ENCODE peak calls at places on chromosome X, in seven cellular contexts. One of them, this sample, is unnamed.

GRCh38 chrX:81866873-81867272 is 665.0 kb downstream of the SH3BGRL start:
- DNase-seq in endothelial cell: no peak
- DNase-seq in fibroblast of lung: no peak
- DNase-seq in nephron progenitor cell: no peak
- DNase-seq in heart left ventricle: no peak
- DNase-seq in AG04450: no peak
- DNase-seq in K562: no peak
- DNase-seq in this sample: no peak

GRCh38 chrX:53435997-53436396 is 1.8 kb upstream of the HSD17B10 start:
- DNase-seq in endothelial cell: peak; percentile 51
- DNase-seq in fibroblast of lung: peak; percentile 64
- DNase-seq in nephron progenitor cell: peak; percentile 61
- DNase-seq in heart left ventricle: peak; percentile 31
- DNase-seq in AG04450: no peak
- DNase-seq in K562: peak; percentile 73
- DNase-seq in this sample: peak; percentile 70

GRCh38 chrX:54641530-54641929 is 111.5 kb downstream of the GNL3L start:
- DNase-seq in endothelial cell: no peak
- DNase-seq in fibroblast of lung: no peak
- DNase-seq in nephron progenitor cell: no peak
- DNase-seq in heart left ventricle: no peak
- DNase-seq in AG04450: no peak
- DNase-seq in K562: no peak
- DNase-seq in this sample: no peak

GRCh38 chrX:38857736-38858432 is 56.6 kb downstream of the MID1IP1 start:
- DNase-seq in endothelial cell: no peak
- DNase-seq in fibroblast of lung: no peak
- DNase-seq in nephron progenitor cell: no peak
- DNase-seq in heart left ventricle: no peak
- DNase-seq in AG04450: no peak
- DNase-seq in K562: no peak
- DNase-seq in this sample: no peak

GRCh38 chrX:16566571-16566970 is 83.4 kb upstream of the S100G start:
- DNase-seq in endothelial cell: no peak
- DNase-seq in fibroblast of lung: no peak
- DNase-seq in nephron progenitor cell: no peak
- DNase-seq in heart left ventricle: no peak
- DNase-seq in AG04450: no peak
- DNase-seq in K562: no peak
- DNase-seq in this sample: no peak

GRCh38 chrX:150363561-150364346 is 637 bp downstream of the MAMLD1 start:
- DNase-seq in endothelial cell: peak; percentile 36
- DNase-seq in fibroblast of lung: peak; percentile 29
- DNase-seq in nephron progenitor cell: peak; percentile 32
- DNase-seq in heart left ventricle: peak; percentile 25
- DNase-seq in AG04450: no peak
- DNase-seq in K562: no peak
- DNase-seq in this sample: no peak

GRCh38 chrX:84187501-84188319 is at the start of gene RPS6KA6:
- DNase-seq in endothelial cell: peak; percentile 36
- DNase-seq in fibroblast of lung: peak; percentile 18
- DNase-seq in nephron progenitor cell: peak; percentile 63
- DNase-seq in heart left ventricle: peak; percentile 15
- DNase-seq in AG04450: no peak
- DNase-seq in K562: no peak
- DNase-seq in this sample: peak; percentile 39

GRCh38 chrX:634306-634958 is 3.8 kb downstream of the SHOX start:
- DNase-seq in endothelial cell: no peak
- DNase-seq in fibroblast of lung: no peak
- DNase-seq in nephron progenitor cell: peak; percentile 42
- DNase-seq in heart left ventricle: no peak
- DNase-seq in AG04450: no peak
- DNase-seq in K562: no peak
- DNase-seq in this sample: no peak

GRCh38 chrX:135707880-135708279 is 5.6 kb upstream of the CT45A1 start:
- DNase-seq in endothelial cell: peak; percentile 58
- DNase-seq in fibroblast of lung: no peak
- DNase-seq in nephron progenitor cell: peak; percentile 3
- DNase-seq in heart left ventricle: no peak
- DNase-seq in AG04450: no peak
- DNase-seq in K562: peak; percentile 76
- DNase-seq in this sample: peak; percentile 40

GRCh38 chrX:43436497-43436896 is 219.6 kb upstream of the MAOA start:
- DNase-seq in endothelial cell: no peak
- DNase-seq in fibroblast of lung: no peak
- DNase-seq in nephron progenitor cell: no peak
- DNase-seq in heart left ventricle: no peak
- DNase-seq in AG04450: no peak
- DNase-seq in K562: no peak
- DNase-seq in this sample: no peak

DNA sequence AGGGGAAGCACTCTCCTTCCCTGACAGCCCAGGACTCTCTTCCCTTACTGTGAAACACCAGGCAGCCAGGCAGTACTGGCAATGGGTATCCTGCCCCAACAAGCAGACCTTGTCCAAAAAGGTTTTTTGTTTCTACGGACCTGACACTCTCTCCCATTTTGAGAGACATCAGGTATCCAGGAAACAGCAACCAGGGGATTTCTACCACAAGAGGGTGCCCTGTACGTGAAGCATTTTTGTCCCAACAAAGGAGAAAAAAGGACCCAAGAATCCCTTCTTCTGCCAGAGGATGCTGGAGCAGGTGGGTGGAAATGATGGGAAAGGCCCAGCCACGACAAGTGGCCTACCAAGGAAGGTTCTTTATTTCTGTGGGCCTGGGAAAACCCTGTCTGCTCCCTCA is 65.7 kb upstream of the FGF13 start:
- DNase-seq in endothelial cell: no peak
- DNase-seq in fibroblast of lung: no peak
- DNase-seq in nephron progenitor cell: no peak
- DNase-seq in heart left ventricle: no peak
- DNase-seq in AG04450: no peak
- DNase-seq in K562: no peak
- DNase-seq in this sample: no peak
- TF ChIP-seq CTCF in endothelial cell: no peak
- TF ChIP-seq CTCF in fibroblast of lung: peak; percentile 6
- TF ChIP-seq CTCF in nephron progenitor cell: no peak
- TF ChIP-seq CTCF in heart left ventricle: no peak
- TF ChIP-seq CTCF in AG04450: no peak
- TF ChIP-seq CTCF in K562: peak; percentile 26
- TF ChIP-seq CTCF in this sample: no peak

DNA sequence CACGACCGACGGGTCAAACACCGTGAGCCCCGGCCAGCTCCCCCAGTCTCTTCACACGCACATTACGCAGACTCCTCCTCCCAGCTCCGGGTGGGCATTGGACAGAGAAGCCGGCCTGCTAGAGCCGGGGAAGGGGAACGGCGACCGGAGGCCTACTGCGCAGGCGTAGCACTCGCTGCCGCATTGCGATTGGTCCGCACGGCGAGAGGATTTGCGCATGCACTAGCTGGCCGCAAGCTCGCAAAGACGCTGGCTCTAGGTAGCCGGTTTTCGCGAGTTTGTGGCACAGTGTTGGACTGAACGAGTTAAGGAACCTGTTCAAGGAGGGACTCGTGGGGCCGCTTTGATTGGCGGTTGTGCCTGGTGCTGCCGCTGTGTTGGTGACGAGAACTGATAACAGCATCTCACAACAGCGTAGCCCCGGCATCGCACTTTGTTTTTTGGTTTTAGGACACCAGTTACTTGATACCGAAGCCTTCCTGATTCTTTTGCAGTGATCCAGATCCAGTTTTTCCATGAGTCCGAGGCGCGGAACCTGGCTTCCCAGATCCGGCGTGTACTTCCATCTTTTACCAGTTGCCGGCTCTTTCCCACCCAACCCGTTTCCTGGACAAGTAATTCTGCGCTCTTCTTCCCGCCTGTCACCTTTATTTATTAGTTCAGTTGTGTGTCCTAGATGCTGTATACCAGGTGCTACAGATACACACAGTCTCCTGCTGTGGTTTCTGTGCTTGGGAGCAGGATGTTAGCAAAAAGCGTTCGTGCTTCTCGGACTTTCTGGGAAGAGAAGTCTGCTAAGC is at the start of gene AIFM1:
- DNase-seq in endothelial cell: peak; percentile 83
- DNase-seq in fibroblast of lung: peak; percentile 95
- DNase-seq in nephron progenitor cell: peak; percentile 89
- DNase-seq in heart left ventricle: peak; percentile 92
- DNase-seq in AG04450: peak; percentile 90
- DNase-seq in K562: peak; percentile 91
- DNase-seq in this sample: peak; percentile 86
- TF ChIP-seq CTCF in endothelial cell: no peak
- TF ChIP-seq CTCF in fibroblast of lung: no peak
- TF ChIP-seq CTCF in nephron progenitor cell: no peak
- TF ChIP-seq CTCF in heart left ventricle: no peak
- TF ChIP-seq CTCF in AG04450: no peak
- TF ChIP-seq CTCF in K562: no peak
- TF ChIP-seq CTCF in this sample: no peak

GRCh38 chrX:105323951-105324350 is 103.5 kb upstream of the TEX13A start:
- DNase-seq in endothelial cell: no peak
- DNase-seq in fibroblast of lung: peak; percentile 72
- DNase-seq in nephron progenitor cell: no peak
- DNase-seq in heart left ventricle: no peak
- DNase-seq in AG04450: no peak
- DNase-seq in K562: no peak
- DNase-seq in this sample: no peak
- TF ChIP-seq CTCF in endothelial cell: no peak
- TF ChIP-seq CTCF in fibroblast of lung: no peak
- TF ChIP-seq CTCF in nephron progenitor cell: no peak
- TF ChIP-seq CTCF in heart left ventricle: no peak
- TF ChIP-seq CTCF in AG04450: no peak
- TF ChIP-seq CTCF in K562: no peak
- TF ChIP-seq CTCF in this sample: no peak

GRCh38 chrX:129600981-129601424 is 53.8 kb downstream of the APLN start:
- DNase-seq in endothelial cell: no peak
- DNase-seq in fibroblast of lung: peak; percentile 15
- DNase-seq in nephron progenitor cell: peak; percentile 21
- DNase-seq in heart left ventricle: no peak
- DNase-seq in AG04450: no peak
- DNase-seq in K562: peak; percentile 24
- DNase-seq in this sample: peak; percentile 44
- TF ChIP-seq CTCF in endothelial cell: peak; percentile 25
- TF ChIP-seq CTCF in fibroblast of lung: peak; percentile 40
- TF ChIP-seq CTCF in nephron progenitor cell: peak; percentile 61
- TF ChIP-seq CTCF in heart left ventricle: peak; percentile 63
- TF ChIP-seq CTCF in AG04450: peak; percentile 59
- TF ChIP-seq CTCF in K562: peak; percentile 59
- TF ChIP-seq CTCF in this sample: peak; percentile 45

GRCh38 chrX:119983494-119983893 is 39.9 kb upstream of the NKAP start:
- DNase-seq in endothelial cell: no peak
- DNase-seq in fibroblast of lung: no peak
- DNase-seq in nephron progenitor cell: no peak
- DNase-seq in heart left ventricle: no peak
- DNase-seq in AG04450: no peak
- DNase-seq in K562: no peak
- DNase-seq in this sample: no peak

GRCh38 chrX:119984652-119985051 is 41.1 kb upstream of the NKAP start:
- DNase-seq in endothelial cell: no peak
- DNase-seq in fibroblast of lung: no peak
- DNase-seq in nephron progenitor cell: no peak
- DNase-seq in heart left ventricle: no peak
- DNase-seq in AG04450: no peak
- DNase-seq in K562: no peak
- DNase-seq in this sample: no peak

GRCh38 chrX:119982145-119982544 is 38.6 kb upstream of the NKAP start:
- DNase-seq in endothelial cell: no peak
- DNase-seq in fibroblast of lung: no peak
- DNase-seq in nephron progenitor cell: no peak
- DNase-seq in heart left ventricle: no peak
- DNase-seq in AG04450: no peak
- DNase-seq in K562: no peak
- DNase-seq in this sample: no peak

GRCh38 chrX:119986203-119986602 is 42.7 kb upstream of the NKAP start:
- DNase-seq in endothelial cell: no peak
- DNase-seq in fibroblast of lung: no peak
- DNase-seq in nephron progenitor cell: no peak
- DNase-seq in heart left ventricle: no peak
- DNase-seq in AG04450: no peak
- DNase-seq in K562: no peak
- DNase-seq in this sample: no peak

GRCh38 chrX:119981286-119982070 is 37.9 kb upstream of the NKAP start:
- DNase-seq in endothelial cell: no peak
- DNase-seq in fibroblast of lung: peak; percentile 27
- DNase-seq in nephron progenitor cell: peak; percentile 33
- DNase-seq in heart left ventricle: no peak
- DNase-seq in AG04450: no peak
- DNase-seq in K562: no peak
- DNase-seq in this sample: peak; percentile 38
- TF ChIP-seq CTCF in endothelial cell: peak; percentile 20
- TF ChIP-seq CTCF in fibroblast of lung: peak; percentile 39
- TF ChIP-seq CTCF in nephron progenitor cell: peak; percentile 46
- TF ChIP-seq CTCF in heart left ventricle: peak; percentile 28
- TF ChIP-seq CTCF in AG04450: peak; percentile 50
- TF ChIP-seq CTCF in K562: peak; percentile 78
- TF ChIP-seq CTCF in this sample: peak; percentile 44

DNA sequence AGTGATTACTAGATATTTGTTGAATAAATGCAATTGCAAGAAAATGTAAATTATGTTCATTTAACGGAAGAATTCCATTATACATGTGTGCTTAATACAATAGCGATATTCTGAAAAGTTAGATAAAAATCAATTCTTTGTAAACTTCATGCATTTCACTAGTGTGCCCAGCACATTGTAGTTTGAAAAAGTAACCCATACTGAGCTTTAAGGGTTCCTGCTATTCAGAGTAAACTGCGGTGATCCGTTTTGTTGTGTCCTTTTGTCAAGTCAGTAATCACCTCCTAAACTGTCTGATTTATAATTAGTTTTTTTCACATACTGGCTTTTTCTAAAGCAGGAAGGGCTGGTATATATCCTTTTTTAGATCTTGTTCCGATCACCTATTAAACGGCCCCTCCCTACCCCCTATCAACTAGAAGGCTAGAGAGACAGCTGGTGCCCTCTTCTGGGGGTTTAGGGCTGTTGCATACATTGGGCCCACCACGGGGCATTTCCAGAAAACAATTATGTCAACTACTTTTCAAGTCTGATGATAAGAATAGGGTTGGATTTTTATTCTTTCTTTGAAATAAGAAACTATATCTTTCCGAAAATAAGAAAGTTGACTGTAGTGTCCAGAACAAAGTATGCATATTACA is 7.0 kb upstream of the BMP15 start:
- DNase-seq in endothelial cell: peak; percentile 33
- DNase-seq in fibroblast of lung: peak; percentile 32
- DNase-seq in nephron progenitor cell: peak; percentile 28
- DNase-seq in heart left ventricle: peak; percentile 21
- DNase-seq in AG04450: no peak
- DNase-seq in K562: peak; percentile 32
- DNase-seq in this sample: peak; percentile 37
- TF ChIP-seq CTCF in endothelial cell: peak; percentile 29
- TF ChIP-seq CTCF in fibroblast of lung: peak; percentile 59
- TF ChIP-seq CTCF in nephron progenitor cell: peak; percentile 61
- TF ChIP-seq CTCF in heart left ventricle: peak; percentile 71
- TF ChIP-seq CTCF in AG04450: peak; percentile 70
- TF ChIP-seq CTCF in K562: peak; percentile 51
- TF ChIP-seq CTCF in this sample: no peak

GRCh38 chrX:65637335-65637734 is 30.1 kb upstream of the MSN start:
- DNase-seq in endothelial cell: no peak
- DNase-seq in fibroblast of lung: no peak
- DNase-seq in nephron progenitor cell: no peak
- DNase-seq in heart left ventricle: no peak
- DNase-seq in AG04450: no peak
- DNase-seq in K562: no peak
- DNase-seq in this sample: no peak
- TF ChIP-seq CTCF in endothelial cell: no peak
- TF ChIP-seq CTCF in fibroblast of lung: no peak
- TF ChIP-seq CTCF in nephron progenitor cell: no peak
- TF ChIP-seq CTCF in heart left ventricle: no peak
- TF ChIP-seq CTCF in AG04450: no peak
- TF ChIP-seq CTCF in K562: no peak
- TF ChIP-seq CTCF in this sample: no peak

GRCh38 chrX:93538575-93538974 is 134.8 kb downstream of the NAP1L3 start:
- DNase-seq in endothelial cell: no peak
- DNase-seq in fibroblast of lung: no peak
- DNase-seq in nephron progenitor cell: no peak
- DNase-seq in heart left ventricle: no peak
- DNase-seq in AG04450: no peak
- DNase-seq in K562: no peak
- DNase-seq in this sample: no peak
- TF ChIP-seq CTCF in endothelial cell: peak; percentile 12
- TF ChIP-seq CTCF in fibroblast of lung: no peak
- TF ChIP-seq CTCF in nephron progenitor cell: peak; percentile 64
- TF ChIP-seq CTCF in heart left ventricle: no peak
- TF ChIP-seq CTCF in AG04450: no peak
- TF ChIP-seq CTCF in K562: peak; percentile 26
- TF ChIP-seq CTCF in this sample: no peak